ENCODE peak calls at places on chromosomes 7 and 10, in seven cellular contexts. U is astrocyte, R is PC-9, E is stomach, F is BE2C, D is GM23338, M is K562. X is an unnamed sample.

GRCh38 chr7:18109762-18110161 is 82.1 kb upstream of the PRPS1L1 start:
- DNase-seq in U (peak; percentile 81), R (no peak), E (no peak), F (no peak), D (no peak), M (no peak), X (no peak)

GRCh38 chr7:81812514-81813472 is 42.9 kb upstream of the HGF start:
- DNase-seq in U (no peak), R (no peak), E (no peak), F (no peak), D (no peak), M (no peak), X (no peak)

GRCh38 chr10:125001313-125002043 is 59.6 kb downstream of the ZRANB1 start:
- DNase-seq in U (no peak), R (no peak), E (peak; percentile 31), F (no peak), D (no peak), M (no peak), X (no peak)

GRCh38 chr10:117663750-117664149 is 121.2 kb downstream of the EMX2 start:
- DNase-seq in U (peak; percentile 75), R (peak; percentile 73), E (no peak), F (no peak), D (no peak), M (no peak), X (peak; percentile 16)

GRCh38 chr7:127629268-127629854 is 11.4 kb upstream of the PAX4 start:
- DNase-seq in U (no peak), R (no peak), E (peak; percentile 35), F (peak; percentile 58), D (peak; percentile 93), M (peak; percentile 71), X (no peak)

GRCh38 chr7:54880326-54880989 is 121.4 kb upstream of the SEC61G start:
- DNase-seq in U (no peak), R (no peak), E (peak; percentile 56), F (peak; percentile 80), D (no peak), M (no peak), X (no peak)

GRCh38 chr10:125217986-125218675 is 57.8 kb upstream of the CTBP2 start:
- DNase-seq in U (peak; percentile 41), R (no peak), E (no peak), F (no peak), D (peak; percentile 36), M (peak; percentile 10), X (no peak)

GRCh38 chr7:31082450-31082849 is 30.3 kb downstream of the ADCYAP1R1 start:
- DNase-seq in U (no peak), R (no peak), E (no peak), F (no peak), D (no peak), M (no peak), X (no peak)

GRCh38 chr7:37275086-37275485 is 173.6 kb downstream of the ELMO1 start:
- DNase-seq in U (no peak), R (no peak), E (no peak), F (no peak), D (no peak), M (no peak), X (no peak)

GRCh38 chr7:51133992-51134391 is 182.6 kb downstream of the COBL start:
- DNase-seq in U (no peak), R (no peak), E (no peak), F (no peak), D (no peak), M (no peak), X (no peak)

GRCh38 chr7:31408120-31408729 is 67.7 kb upstream of the NEUROD6 start:
- DNase-seq in U (peak; percentile 83), R (peak; percentile 84), E (no peak), F (no peak), D (no peak), M (peak; percentile 11), X (peak; percentile 88)

GRCh38 chr7:113561446-113561845 is 357.4 kb downstream of the PPP1R3A start:
- DNase-seq in U (peak; percentile 74), R (no peak), E (no peak), F (no peak), D (no peak), M (no peak), X (peak; percentile 18)

GRCh38 chr7:55099086-55099831 is 80.4 kb downstream of the EGFR start:
- DNase-seq in U (no peak), R (no peak), E (no peak), F (no peak), D (no peak), M (no peak), X (no peak)

GRCh38 chr7:37216156-37216839 is 232.4 kb downstream of the ELMO1 start:
- DNase-seq in U (peak; percentile 41), R (no peak), E (no peak), F (no peak), D (no peak), M (no peak), X (no peak)

GRCh38 chr7:112537822-112538221 is 57.0 kb downstream of the LSMEM1 start:
- DNase-seq in U (no peak), R (no peak), E (no peak), F (no peak), D (no peak), M (no peak), X (no peak)

GRCh38 chr7:93030605-93031225 is 87.1 kb downstream of the SAMD9 start:
- DNase-seq in U (peak; percentile 27), R (no peak), E (no peak), F (no peak), D (no peak), M (no peak), X (no peak)

GRCh38 chr10:105549731-105550130 is 908.6 kb downstream of the SORCS3 start:
- DNase-seq in U (no peak), R (no peak), E (no peak), F (no peak), D (no peak), M (no peak), X (no peak)

GRCh38 chr7:98242934-98243333 is 9.1 kb downstream of the TECPR1 start:
- DNase-seq in U (no peak), R (no peak), E (no peak), F (no peak), D (no peak), M (no peak), X (no peak)
- H3K4me1 ChIP-seq in U (peaks cover 10% of the 10 kb centered on the region), R (no peaks in the 10 kb centered on the region), E (no peaks in the 10 kb centered on the region), F (no peaks in the 10 kb centered on the region), D (no peaks in the 10 kb centered on the region), M (no peaks in the 10 kb centered on the region), X (no peaks in the 10 kb centered on the region)

GRCh38 chr7:154252046-154252445 is 199.8 kb downstream of the DPP6 start:
- DNase-seq in U (no peak), R (no peak), E (no peak), F (no peak), D (no peak), M (no peak), X (no peak)
- TF ChIP-seq CTCF in U (no peak), R (no peak), E (no peak), F (no peak), D (no peak), M (no peak), X (no peak)

GRCh38 chr10:95443636-95444035 is 117.5 kb downstream of the SORBS1 start:
- DNase-seq in U (no peak), R (no peak), E (no peak), F (no peak), D (no peak), M (no peak), X (no peak)

GRCh38 chr10:95445223-95445836 is 115.8 kb downstream of the SORBS1 start:
- DNase-seq in U (peak; percentile 78), R (no peak), E (peak; percentile 74), F (no peak), D (no peak), M (no peak), X (peak; percentile 44)

GRCh38 chr10:95445837-95446347 is 115.3 kb downstream of the SORBS1 start:
- DNase-seq in U (peak; percentile 80), R (peak; percentile 64), E (peak; percentile 49), F (peak; percentile 24), D (peak; percentile 92), M (peak; percentile 72), X (peak; percentile 58)

GRCh38 chr10:95442341-95442740 is 118.8 kb downstream of the SORBS1 start:
- DNase-seq in U (no peak), R (no peak), E (no peak), F (no peak), D (no peak), M (no peak), X (no peak)

DNA sequence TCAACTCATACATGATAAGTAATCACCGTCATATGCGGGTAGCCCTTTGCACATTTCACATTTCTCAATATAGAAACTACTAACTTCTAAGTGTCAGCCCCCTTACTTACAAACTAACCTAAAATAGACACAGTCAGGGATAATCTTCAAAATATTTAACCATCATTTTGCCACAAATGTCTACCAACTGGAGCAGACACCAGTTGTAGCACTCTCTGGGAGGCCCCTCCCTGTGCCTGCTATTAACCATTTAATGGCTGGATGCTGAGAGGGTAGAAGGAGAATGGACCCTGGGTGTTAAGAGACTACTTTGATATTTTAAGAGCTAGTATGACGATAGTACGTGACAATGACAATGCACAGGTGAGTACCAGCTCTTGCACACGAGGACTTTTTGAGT is 116.4 kb downstream of the SORBS1 start:
- DNase-seq in U (no peak), R (no peak), E (no peak), F (no peak), D (no peak), M (no peak), X (no peak)
- H3K4me1 ChIP-seq in U (peaks cover 16% of the 10 kb centered on the region), R (peaks cover 8% of the 10 kb centered on the region), E (peaks cover 37% of the 10 kb centered on the region), F (no peaks in the 10 kb centered on the region), D (peaks cover 10% of the 10 kb centered on the region), M (peaks cover 11% of the 10 kb centered on the region), X (peaks cover 6% of the 10 kb centered on the region)

GRCh38 chr10:76038696-76039095 is 607.3 kb downstream of the LRMDA start:
- DNase-seq in U (no peak), R (no peak), E (no peak), F (no peak), D (no peak), M (no peak), X (no peak)

GRCh38 chr10:76040830-76041220 is 609.4 kb downstream of the LRMDA start:
- DNase-seq in U (no peak), R (no peak), E (no peak), F (no peak), D (no peak), M (no peak), X (no peak)

GRCh38 chr10:76036962-76037361 is 605.5 kb downstream of the LRMDA start:
- DNase-seq in U (no peak), R (no peak), E (no peak), F (no peak), D (no peak), M (no peak), X (peak; percentile 37)

GRCh38 chr10:76037531-76037930 is 606.1 kb downstream of the LRMDA start:
- DNase-seq in U (no peak), R (no peak), E (no peak), F (no peak), D (no peak), M (no peak), X (no peak)

DNA sequence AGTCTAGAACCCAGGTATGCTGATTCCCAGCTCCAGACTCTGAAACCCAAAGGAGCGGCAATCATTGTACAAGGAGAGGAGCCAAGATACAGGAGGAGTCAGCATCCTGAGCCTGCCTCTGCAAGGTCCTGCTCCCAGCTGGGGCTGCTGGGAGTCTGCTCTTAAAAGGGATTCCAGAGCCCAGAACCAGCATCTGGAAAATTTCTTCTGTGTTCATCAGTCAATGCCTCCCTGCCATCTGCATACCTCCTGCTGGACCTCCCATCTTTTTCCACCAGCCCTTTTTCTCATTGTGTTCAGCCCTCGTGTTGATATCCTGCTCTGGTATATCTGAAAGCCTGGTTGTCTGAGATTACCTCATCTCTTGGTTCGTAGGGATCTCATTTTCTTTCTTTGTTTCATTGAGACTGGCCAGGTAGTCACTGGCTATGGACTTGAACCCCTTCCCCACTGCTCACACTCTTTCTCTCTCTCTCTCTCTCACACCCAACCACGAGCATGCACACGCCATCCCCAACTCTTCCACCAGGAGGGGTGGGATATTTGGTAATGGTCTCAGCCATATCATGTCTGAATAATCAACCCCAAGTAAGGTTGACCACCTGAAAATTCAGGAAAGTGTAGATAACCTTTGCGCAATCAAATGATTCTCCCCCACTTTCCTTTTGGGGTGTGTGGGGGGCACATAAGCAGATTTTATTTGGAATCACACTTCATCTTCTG is 608.8 kb downstream of the LRMDA start:
- DNase-seq in U (no peak), R (no peak), E (no peak), F (no peak), D (peak; percentile 39), M (no peak), X (no peak)
- TF ChIP-seq CTCF in U (no peak), R (no peak), E (no peak), F (peak; percentile 42), D (peak; percentile 77), M (no peak), X (peak; percentile 28)